ENCODE peak calls at places on chromosomes 13 and 19, in five cellular contexts. N is stimulated activated CD4-positive, alpha-beta T cell treated with anti-CD3 and anti-CD28 coated beads, Interleukin-4, amount 100 ng/mL, for 1 hour; U is NCI-H524; D is retina; Z is M059J. A is an unnamed sample.

GRCh38 chr19:4455742-4456565 is 1.6 kb downstream of the UBXN6 start:
- DNase-seq in N (no peak), U (peak), D (peak), Z (peak), A (no peak)

GRCh38 chr19:51027873-51028272 is 1.5 kb upstream of the KLK11 start:
- DNase-seq in N (no peak), U (no peak), D (no peak), Z (no peak), A (no peak)

GRCh38 chr13:34627905-34628682 is 314.0 kb upstream of the NBEA start:
- DNase-seq in N (no peak), U (no peak), D (peak), Z (no peak), A (no peak)

GRCh38 chr19:10431943-10432735 is 11.8 kb downstream of the PDE4A start:
- DNase-seq in N (peak), U (no peak), D (no peak), Z (peak), A (no peak)

GRCh38 chr13:76707360-76707759 is 178.8 kb downstream of the KCTD12 start:
- DNase-seq in N (no peak), U (no peak), D (no peak), Z (peak), A (no peak)

GRCh38 chr13:20609145-20609544 is 42.2 kb downstream of the IFT88 start:
- DNase-seq in N (no peak), U (no peak), D (no peak), Z (peak), A (no peak)

GRCh38 chr19:862529-863304 is 3.3 kb downstream of the CFD start:
- DNase-seq in N (peak), U (peak), D (peak), Z (no peak), A (peak)

GRCh38 chr19:39265321-39265916 is 2.8 kb upstream of the IFNL2 start:
- DNase-seq in N (peak), U (peak), D (no peak), Z (no peak), A (no peak)

GRCh38 chr19:39087907-39088686 is 3.9 kb downstream of the ACP7 start:
- DNase-seq in N (no peak), U (no peak), D (no peak), Z (no peak), A (no peak)

GRCh38 chr13:49791214-49791752 is 1.2 kb downstream of the KPNA3 start:
- DNase-seq in N (no peak), U (peak), D (no peak), Z (peak), A (no peak)

GRCh38 chr19:16587031-16588023 is 15.1 kb upstream of the SLC35E1 start:
- DNase-seq in N (peak), U (peak), D (peak), Z (peak), A (no peak)

GRCh38 chr19:3670796-3671679 is 29.2 kb downstream of the PIP5K1C start:
- DNase-seq in N (peak), U (no peak), D (peak), Z (no peak), A (no peak)

GRCh38 chr19:1566392-1567115 is 1.6 kb downstream of the MEX3D start:
- DNase-seq in N (no peak), U (peak), D (peak), Z (peak), A (peak)

GRCh38 chr19:46009530-46010510 is 13.0 kb downstream of the PGLYRP1 start:
- DNase-seq in N (peak), U (peak), D (peak), Z (peak), A (no peak)

GRCh38 chr13:30551194-30551593 is 66.5 kb upstream of the USPL1 start:
- DNase-seq in N (no peak), U (peak), D (no peak), Z (peak), A (no peak)

GRCh38 chr13:96822900-96823299 is 171.4 kb downstream of the OXGR1 start:
- DNase-seq in N (no peak), U (peak), D (no peak), Z (peak), A (no peak)

GRCh38 chr13:43159007-43159406 is 135.6 kb downstream of the DNAJC15 start:
- DNase-seq in N (no peak), U (peak), D (no peak), Z (no peak), A (no peak)

GRCh38 chr13:23020246-23020843 is 160.4 kb upstream of the SGCG start:
- DNase-seq in N (peak), U (peak), D (peak), Z (peak), A (no peak)

GRCh38 chr13:29483211-29483610 is 112.3 kb downstream of the SLC7A1 start:
- DNase-seq in N (no peak), U (no peak), D (no peak), Z (no peak), A (no peak)

GRCh38 chr13:50348402-50348801 is 333.2 kb downstream of the KCNRG start:
- DNase-seq in N (no peak), U (no peak), D (no peak), Z (no peak), A (no peak)

GRCh38 chr19:18809149-18809978 is 18.3 kb upstream of the COMP start:
- DNase-seq in N (no peak), U (no peak), D (no peak), Z (peak), A (no peak)

GRCh38 chr13:33139186-33139585 is 123.0 kb downstream of the KL start:
- DNase-seq in N (no peak), U (peak), D (no peak), Z (no peak), A (no peak)

GRCh38 chr19:3336680-3337523 is 29.5 kb upstream of the NFIC start:
- DNase-seq in N (no peak), U (peak), D (no peak), Z (peak), A (no peak)

GRCh38 chr13:76884167-76884566 is 2.0 kb downstream of the KCTD12 start:
- DNase-seq in N (peak), U (peak), D (peak), Z (peak), A (peak)